ENCODE peak calls at places on chromosomes 2 and 18, in five cellular contexts. U is aorta, V is upper lobe of left lung, W is heart right ventricle, B is psoas muscle. M is an unnamed sample.

GRCh38 chr18:68817584-68817983 is 19.7 kb downstream of the CCDC102B start:
- DNase-seq in U (no peak), V (no peak), W (no peak), B (no peak), M (no peak)

GRCh38 chr18:23033079-23033478 is 100.0 kb downstream of the RBBP8 start:
- DNase-seq in U (no peak), V (no peak), W (no peak), B (no peak), M (no peak)

GRCh38 chr2:27916293-27917015 is 25.9 kb downstream of the BABAM2 start:
- DNase-seq in U (no peak), V (peak; percentile 31), W (no peak), B (no peak), M (no peak)

GRCh38 chr18:58345064-58345463 is 283.8 kb downstream of the ALPK2 start:
- DNase-seq in U (no peak), V (no peak), W (no peak), B (no peak), M (no peak)

GRCh38 chr18:23871410-23871809 is 143.1 kb upstream of the TTC39C start:
- DNase-seq in U (no peak), V (no peak), W (peak; percentile 22), B (no peak), M (no peak)

GRCh38 chr18:58578835-58579560 is 49.9 kb downstream of the ALPK2 start:
- DNase-seq in U (no peak), V (no peak), W (no peak), B (peak; percentile 63), M (no peak)

GRCh38 chr2:121360566-121361300 is 75.7 kb upstream of the TFCP2L1 start:
- DNase-seq in U (peak; percentile 70), V (peak; percentile 73), W (no peak), B (peak; percentile 78), M (peak; percentile 73)

GRCh38 chr2:29218071-29218470 is 102.9 kb downstream of the CLIP4 start:
- DNase-seq in U (no peak), V (peak; percentile 12), W (no peak), B (no peak), M (peak; percentile 4)

GRCh38 chr18:68316636-68317035 is 398.3 kb downstream of the TMX3 start:
- DNase-seq in U (no peak), V (no peak), W (no peak), B (no peak), M (no peak)

GRCh38 chr2:176079285-176079830 is 4.4 kb downstream of the EVX2 start:
- DNase-seq in U (no peak), V (no peak), W (no peak), B (no peak), M (no peak)

DNA sequence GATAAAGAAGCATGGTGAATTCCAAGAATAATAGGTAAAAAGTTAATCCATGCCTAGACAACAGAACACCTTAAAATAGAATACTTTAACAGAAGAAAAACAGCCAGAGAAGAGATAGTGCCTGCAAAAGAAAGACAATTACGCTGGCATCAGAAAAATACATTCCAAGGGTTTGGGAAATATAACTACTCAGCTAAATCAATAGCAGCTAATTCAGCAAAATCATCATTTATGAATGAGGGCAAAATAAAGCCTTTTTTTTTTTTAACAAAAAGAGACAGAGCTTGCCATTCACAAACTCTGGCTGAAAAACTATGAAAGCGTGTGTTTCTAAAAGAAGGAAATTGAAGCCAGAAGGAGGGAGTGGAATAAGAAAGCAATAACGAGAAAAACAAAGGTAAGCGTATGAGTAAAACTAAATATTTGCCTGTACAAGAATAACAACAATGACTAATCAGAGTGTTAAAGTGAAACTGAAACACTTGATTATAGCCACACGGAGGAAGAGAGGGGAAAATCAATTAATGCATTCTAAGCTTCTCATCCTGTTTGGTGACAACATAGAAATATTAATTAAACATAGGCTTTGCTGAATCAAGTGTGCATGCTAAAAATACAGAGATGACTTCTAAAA is 90.2 kb downstream of the EHD3 start:
- DNase-seq in U (no peak), V (no peak), W (no peak), B (no peak), M (no peak)
- H3K4me1 ChIP-seq in U (no peaks in the 10 kb centered on the region), V (peaks cover 21% of the 10 kb centered on the region), W (peaks cover 10% of the 10 kb centered on the region), B (peaks cover 10% of the 10 kb centered on the region), M (no peaks in the 10 kb centered on the region)

GRCh38 chr2:165582409-165582808 is 112.9 kb downstream of the CSRNP3 start:
- DNase-seq in U (peak; percentile 53), V (peak; percentile 23), W (no peak), B (no peak), M (no peak)

GRCh38 chr2:165584126-165584525 is 114.6 kb downstream of the CSRNP3 start:
- DNase-seq in U (no peak), V (no peak), W (no peak), B (no peak), M (no peak)

GRCh38 chr2:165586019-165586418 is 116.5 kb downstream of the CSRNP3 start:
- DNase-seq in U (no peak), V (no peak), W (no peak), B (no peak), M (no peak)

GRCh38 chr2:165587335-165587938 is 117.9 kb downstream of the CSRNP3 start:
- DNase-seq in U (no peak), V (no peak), W (no peak), B (no peak), M (no peak)

DNA sequence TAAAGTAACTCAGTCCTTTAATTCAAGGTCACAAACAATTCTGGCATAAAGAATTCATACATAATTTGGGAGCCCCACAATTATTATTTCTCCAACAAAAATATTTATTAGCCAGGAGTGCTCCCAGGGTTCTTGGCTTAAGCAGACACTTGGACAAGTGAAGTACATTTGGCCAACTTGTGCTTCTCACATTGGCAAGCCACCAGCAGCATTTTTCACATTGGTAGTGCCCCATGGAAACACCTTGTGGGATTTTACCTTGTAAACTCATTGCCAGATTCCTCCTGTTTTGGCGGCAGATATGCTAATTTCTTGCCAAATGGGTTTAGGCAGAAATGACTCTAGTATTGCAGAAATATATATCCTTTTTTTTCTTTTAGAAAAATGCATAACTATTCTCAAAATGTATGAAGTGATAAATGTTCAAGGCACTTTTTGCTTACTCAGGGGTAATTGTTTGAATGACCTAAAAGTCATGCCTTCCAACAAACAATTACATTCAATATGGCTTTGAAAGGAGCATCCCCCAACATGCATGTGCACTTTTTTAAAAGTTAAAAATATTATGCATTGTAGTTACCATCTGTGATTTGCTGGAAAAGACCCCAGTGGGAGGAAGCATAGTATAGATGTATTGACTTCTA is 113.5 kb downstream of the CSRNP3 start:
- DNase-seq in U (no peak), V (peak; percentile 57), W (no peak), B (no peak), M (no peak)
- H3K4me1 ChIP-seq in U (peaks cover 5% of the 10 kb centered on the region), V (peaks cover 6% of the 10 kb centered on the region), W (no peaks in the 10 kb centered on the region), B (no peaks in the 10 kb centered on the region), M (no peaks in the 10 kb centered on the region)

DNA sequence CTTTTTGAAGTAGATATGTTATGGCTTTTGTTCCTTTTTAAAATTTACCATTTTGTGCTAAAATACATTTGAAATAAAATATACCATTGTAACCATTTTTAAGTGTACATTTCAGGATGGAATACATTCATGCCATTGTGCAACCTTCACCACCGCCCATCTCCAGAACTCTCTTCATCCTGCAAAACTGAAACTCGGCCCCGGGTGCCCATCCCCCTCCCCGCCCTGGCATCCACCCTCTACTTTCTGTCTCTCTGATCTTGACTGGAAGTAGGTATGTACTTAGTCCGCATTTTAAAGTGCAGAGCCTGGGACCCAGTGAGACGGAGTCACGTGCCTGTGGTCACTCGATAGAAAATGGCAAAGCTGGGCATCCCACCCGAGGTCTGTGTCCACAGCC is 45.6 kb downstream of the DIPK1C start:
- DNase-seq in U (no peak), V (no peak), W (no peak), B (no peak), M (no peak)
- H3K4me1 ChIP-seq in U (no peaks in the 10 kb centered on the region), V (no peaks in the 10 kb centered on the region), W (no peaks in the 10 kb centered on the region), B (no peaks in the 10 kb centered on the region), M (no peaks in the 10 kb centered on the region)

DNA sequence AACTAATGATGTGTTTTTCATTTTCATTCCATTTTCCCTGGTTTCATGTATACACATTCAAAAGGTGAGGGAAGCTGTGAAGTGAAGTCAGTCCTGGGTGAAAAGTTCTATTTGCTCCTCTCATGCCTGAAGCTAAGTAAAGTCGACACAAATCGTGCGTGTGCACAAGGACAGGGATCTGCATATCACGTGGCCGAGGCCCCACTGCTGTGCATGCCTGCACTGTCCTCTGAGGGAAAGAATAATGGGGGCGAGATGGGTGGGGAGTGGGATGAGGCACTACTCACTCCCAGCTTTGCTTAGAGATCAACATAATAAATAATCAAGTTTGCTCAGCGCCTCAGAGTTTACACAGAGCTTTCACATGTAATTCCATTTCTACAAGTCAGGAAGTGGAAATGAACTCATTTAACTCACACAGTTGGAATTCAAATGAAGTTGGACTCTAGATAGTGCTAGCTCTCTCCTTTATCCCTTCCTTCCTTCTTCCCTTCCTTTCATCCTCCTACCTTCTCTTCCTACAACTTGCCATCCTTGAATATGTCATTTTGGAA is 5.1 kb upstream of the PTPRM start:
- DNase-seq in U (no peak), V (no peak), W (no peak), B (no peak), M (no peak)
- H3K4me1 ChIP-seq in U (no peaks in the 10 kb centered on the region), V (peaks cover 22% of the 10 kb centered on the region), W (peaks cover 59% of the 10 kb centered on the region), B (peaks cover 10% of the 10 kb centered on the region), M (no peaks in the 10 kb centered on the region)

GRCh38 chr2:120307482-120307881 is 38.5 kb upstream of the INHBB start:
- DNase-seq in U (no peak), V (no peak), W (no peak), B (no peak), M (no peak)

GRCh38 chr2:120312076-120312475 is 33.9 kb upstream of the INHBB start:
- DNase-seq in U (no peak), V (no peak), W (no peak), B (no peak), M (no peak)

GRCh38 chr2:120308038-120308910 is 37.7 kb upstream of the INHBB start:
- DNase-seq in U (no peak), V (no peak), W (no peak), B (no peak), M (no peak)

GRCh38 chr2:120312861-120313694 is 32.9 kb upstream of the INHBB start:
- DNase-seq in U (peak; percentile 88), V (peak; percentile 87), W (peak; percentile 86), B (peak; percentile 88), M (peak; percentile 84)

GRCh38 chr2:120310136-120310535 is 35.8 kb upstream of the INHBB start:
- DNase-seq in U (no peak), V (no peak), W (no peak), B (no peak), M (no peak)
- H3K4me1 ChIP-seq in U (no peaks in the 10 kb centered on the region), V (peaks cover 10% of the 10 kb centered on the region), W (peaks cover 17% of the 10 kb centered on the region), B (peaks cover 7% of the 10 kb centered on the region), M (no peaks in the 10 kb centered on the region)

DNA sequence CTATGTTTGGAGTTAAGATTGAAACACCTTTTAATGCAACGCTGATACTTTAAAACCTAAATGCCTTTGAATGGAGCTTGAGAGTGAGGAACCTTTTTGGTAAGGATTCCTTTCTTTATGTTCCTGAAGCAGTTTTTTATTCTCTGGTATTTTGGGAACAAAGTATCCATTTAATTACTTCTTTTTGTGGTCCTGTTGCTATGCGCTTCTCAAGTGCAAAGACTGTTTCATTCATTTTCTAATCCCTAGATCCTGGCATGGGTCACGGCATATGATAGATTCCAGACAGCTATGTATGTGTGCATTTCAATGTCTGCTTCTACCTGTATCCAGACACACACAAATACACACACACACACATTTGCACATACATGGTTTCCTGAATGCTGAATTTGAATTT is 28.0 kb downstream of the TRPM8 start:
- DNase-seq in U (no peak), V (no peak), W (no peak), B (no peak), M (no peak)
- H3K4me1 ChIP-seq in U (no peaks in the 10 kb centered on the region), V (no peaks in the 10 kb centered on the region), W (no peaks in the 10 kb centered on the region), B (no peaks in the 10 kb centered on the region), M (no peaks in the 10 kb centered on the region)